ENCODE peak calls at places on chromosome 11, in six cellular contexts. J, W, T, I, E and C are unnamed samples.
A peak's percentile ranks its signal among the peaks of the same experiment; 100 is the strongest.

GRCh38 chr11:65418431-65418680 is 4.2 kb upstream of the NEAT1 start:
- DNase-seq in T (no peak), J (no peak), E (no peak), W (no peak), I (no peak), C (no peak)

GRCh38 chr11:92740251-92740650 is 229.2 kb upstream of the MTNR1B start:
- DNase-seq in E (no peak), J (no peak), T (no peak), W (no peak), I (no peak), C (no peak)

GRCh38 chr11:35618497-35619029 is 303 bp downstream of the FJX1 start:
- DNase-seq in T (no peak), I (peak; percentile 25), W (no peak), E (no peak), J (no peak), C (no peak)

GRCh38 chr11:103680861-103681260 is 355.6 kb upstream of the DDI1 start:
- DNase-seq in E (no peak), T (no peak), I (no peak), J (no peak), W (no peak), C (no peak)

GRCh38 chr11:61782841-61783240 is 9.6 kb downstream of the TMEM258 start:
- DNase-seq in T (no peak), I (no peak), W (no peak), E (no peak), J (no peak), C (no peak)

GRCh38 chr11:94537051-94537600 is 6.6 kb upstream of the FUT4 start:
- DNase-seq in I (no peak), J (no peak), T (no peak), W (no peak), E (no peak), C (no peak)

GRCh38 chr11:80782135-80782885 is 1341.5 kb upstream of the TENM4 start:
- DNase-seq in T (no peak), J (no peak), E (no peak), W (no peak), I (no peak), C (no peak)

GRCh38 chr11:83408946-83409345 is 122.8 kb upstream of the CCDC90B start:
- DNase-seq in J (no peak), I (no peak), T (no peak), W (no peak), E (no peak), C (no peak)

DNA sequence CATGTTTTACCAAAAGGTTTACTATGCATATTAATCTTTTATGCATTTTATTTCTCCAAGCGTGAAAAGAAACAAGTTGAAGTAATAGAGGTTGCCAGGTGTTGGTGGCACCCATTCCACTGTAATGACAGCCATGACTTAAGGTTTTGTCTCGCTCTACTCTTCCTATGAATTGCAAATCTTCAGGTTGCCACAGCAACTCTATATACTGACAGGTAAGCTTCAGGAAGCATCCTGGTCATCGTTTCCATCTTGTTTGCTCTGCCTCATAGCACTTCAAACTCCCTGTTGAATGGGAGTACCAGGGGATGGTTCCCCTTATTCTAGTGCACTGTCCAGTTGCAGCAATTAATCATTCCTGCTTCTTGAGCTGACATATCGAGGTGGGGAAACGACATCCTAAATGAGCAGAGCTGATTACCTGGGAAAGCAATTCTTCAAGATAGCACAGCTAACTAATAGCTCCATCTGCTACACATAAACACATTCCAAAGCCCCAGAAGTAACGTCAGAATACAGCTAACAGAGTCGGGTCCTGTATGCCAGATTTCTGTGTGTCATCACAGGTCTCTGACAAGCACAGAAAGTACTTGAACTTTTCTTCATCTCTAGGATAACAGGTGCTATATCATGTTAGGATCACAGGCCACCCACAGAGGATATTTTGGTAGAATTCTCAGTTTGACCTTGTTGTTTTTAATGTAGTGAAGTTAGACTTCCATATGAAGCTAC is 80.3 kb downstream of the CADM1 start:
- DNase-seq in J (no peak), E (no peak), W (no peak), T (no peak), I (no peak), C (no peak)
- TF ChIP-seq ZNF274 in J (no peak), E (no peak), W (no peak), T (no peak), I (no peak), C (no peak)

GRCh38 chr11:8085006-8085645 is 4.1 kb downstream of the TUB start:
- DNase-seq in J (no peak), T (no peak), I (no peak), E (no peak), W (no peak), C (no peak)
- H3K4me1 ChIP-seq in J (peaks cover 17% of the 10 kb centered on the region), T (peaks cover 30% of the 10 kb centered on the region), I (no peaks in the 10 kb centered on the region), E (no peaks in the 10 kb centered on the region), W (no peaks in the 10 kb centered on the region), C (peaks cover 36% of the 10 kb centered on the region)

DNA sequence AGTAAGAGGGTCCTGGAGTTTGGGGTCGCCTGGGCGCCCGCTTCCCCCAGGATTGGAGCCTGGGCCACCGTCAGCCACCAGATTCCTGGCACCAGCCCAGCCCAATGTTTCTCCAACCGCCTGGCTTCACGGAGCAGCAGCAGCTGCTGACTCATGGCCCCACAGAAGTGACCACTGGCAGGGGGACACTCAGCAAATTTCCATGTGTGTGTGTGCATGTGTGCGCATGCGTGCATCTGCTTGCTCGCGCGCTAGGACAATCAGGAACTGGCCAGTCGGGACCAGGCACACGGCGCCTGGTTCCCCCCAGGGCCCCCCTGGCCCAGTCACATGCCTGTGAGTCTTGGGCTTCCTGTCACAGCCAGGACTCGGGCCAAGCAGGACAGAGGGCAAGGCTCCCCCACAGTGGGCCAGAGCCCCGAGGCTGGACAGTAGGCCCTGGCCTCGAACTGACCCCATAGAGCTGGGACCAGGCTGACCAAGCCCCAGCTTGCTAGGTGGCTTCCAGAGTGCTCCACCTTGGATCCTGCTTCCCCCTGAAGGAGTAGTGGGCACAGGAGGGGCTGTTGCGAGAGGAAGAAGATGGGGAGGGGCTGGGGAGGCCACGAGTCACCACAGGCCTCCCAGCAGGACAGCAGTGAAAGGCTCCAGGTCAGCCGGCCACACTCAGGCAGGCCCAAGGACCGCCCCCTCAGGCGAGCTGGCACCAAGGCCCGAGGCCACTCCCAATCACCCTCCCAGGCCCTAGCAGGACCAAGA is 3.2 kb downstream of the CTSD start:
- DNase-seq in E (no peak), T (no peak), I (peak; percentile 44), J (no peak), W (no peak), C (no peak)
- TF ChIP-seq ZNF274 in E (no peak), T (no peak), I (no peak), J (no peak), W (no peak), C (no peak)

GRCh38 chr11:109864161-109864661 is 229.0 kb upstream of the ZC3H12C start:
- DNase-seq in E (peak; percentile 80), J (no peak), T (no peak), I (no peak), W (peak; percentile 75), C (peak; percentile 9)

GRCh38 chr11:109862808-109863207 is 230.4 kb upstream of the ZC3H12C start:
- DNase-seq in T (no peak), I (no peak), E (no peak), W (no peak), J (no peak), C (no peak)

GRCh38 chr11:109867784-109868183 is 225.4 kb upstream of the ZC3H12C start:
- DNase-seq in W (no peak), T (no peak), I (no peak), E (no peak), J (no peak), C (no peak)

GRCh38 chr11:109864834-109865557 is 228.2 kb upstream of the ZC3H12C start:
- DNase-seq in E (no peak), I (no peak), J (no peak), W (no peak), T (no peak), C (no peak)

GRCh38 chr11:109865558-109866186 is 227.5 kb upstream of the ZC3H12C start:
- DNase-seq in I (no peak), E (no peak), W (no peak), J (no peak), T (no peak), C (no peak)
- H3K4me1 ChIP-seq in I (no peaks in the 10 kb centered on the region), E (peaks cover 19% of the 10 kb centered on the region), W (peaks cover 13% of the 10 kb centered on the region), J (no peaks in the 10 kb centered on the region), T (no peaks in the 10 kb centered on the region), C (no peaks in the 10 kb centered on the region)

DNA sequence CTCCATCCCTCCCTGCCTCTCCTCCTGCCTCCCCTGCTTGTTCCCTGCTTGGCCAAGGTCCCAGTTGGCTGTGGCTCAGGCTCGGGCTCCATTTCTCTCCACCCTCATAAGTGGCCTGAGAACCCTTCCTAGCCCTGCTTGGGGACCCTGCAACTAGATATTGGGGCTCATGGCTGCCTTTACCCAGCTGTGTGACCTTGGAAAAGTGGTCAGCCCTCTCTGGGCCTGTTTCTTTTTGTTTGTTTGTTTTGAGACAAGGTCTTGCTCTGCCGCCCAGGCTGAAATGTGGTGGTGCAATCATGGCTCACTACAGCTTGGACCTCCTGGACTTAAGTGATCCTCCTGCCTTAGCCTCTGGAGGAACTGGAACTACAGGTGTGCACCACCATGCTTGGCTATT is 20.3 kb upstream of the CABP2 start:
- DNase-seq in T (no peak), W (no peak), J (no peak), I (no peak), E (no peak), C (no peak)
- TF ChIP-seq ZNF274 in T (no peak), W (no peak), J (no peak), I (no peak), E (no peak), C (no peak)

GRCh38 chr11:7442588-7443215 is 42.6 kb upstream of the OLFML1 start:
- DNase-seq in I (peak; percentile 65), W (peak; percentile 38), E (peak; percentile 30), T (peak; percentile 91), J (peak; percentile 43), C (peak; percentile 62)
- H3K4me1 ChIP-seq in I (no peaks in the 10 kb centered on the region), W (no peaks in the 10 kb centered on the region), E (no peaks in the 10 kb centered on the region), T (no peaks in the 10 kb centered on the region), J (no peaks in the 10 kb centered on the region), C (peaks cover 6% of the 10 kb centered on the region)

GRCh38 chr11:13355191-13355590 is 77.6 kb downstream of the BMAL1 start:
- DNase-seq in E (no peak), W (no peak), T (no peak), I (no peak), J (no peak), C (no peak)

GRCh38 chr11:13352711-13353110 is 75.1 kb downstream of the BMAL1 start:
- DNase-seq in W (no peak), E (no peak), J (no peak), I (no peak), T (no peak), C (no peak)

GRCh38 chr11:13357232-13357631 is 79.6 kb downstream of the BMAL1 start:
- DNase-seq in J (no peak), W (no peak), E (no peak), T (peak; percentile 64), I (no peak), C (no peak)

GRCh38 chr11:13358871-13359270 is 81.3 kb downstream of the BMAL1 start:
- DNase-seq in W (no peak), I (no peak), J (no peak), E (no peak), T (no peak), C (no peak)

GRCh38 chr11:13354335-13354734 is 76.7 kb downstream of the BMAL1 start:
- DNase-seq in W (no peak), T (no peak), E (no peak), J (no peak), I (peak; percentile 41), C (peak; percentile 32)
- TF ChIP-seq ZNF274 in W (no peak), T (no peak), E (no peak), J (no peak), I (no peak), C (no peak)